ENCODE peak calls at places on chromosomes 1 and 21, in five cellular contexts. K, R, T, N and U are unnamed samples.

GRCh38 chr21:25107708-25108107 is 499.6 kb downstream of the MRPL39 start:
- DNase-seq in K (no peak), R (no peak), T (no peak), N (no peak), U (no peak)

GRCh38 chr1:156775799-156776198 is 8.5 kb downstream of the PRCC start:
- DNase-seq in K (no peak), R (no peak), T (no peak), N (no peak), U (no peak)

GRCh38 chr1:164683235-164683634 is 124.3 kb downstream of the PBX1 start:
- DNase-seq in K (no peak), R (no peak), T (no peak), N (no peak), U (no peak)

GRCh38 chr21:34086887-34087306 is 13.5 kb downstream of the MRPS6 start:
- DNase-seq in K (no peak), R (no peak), T (no peak), N (no peak), U (no peak)

GRCh38 chr1:159825564-159825963 is 1.1 kb upstream of the SLAMF8 start:
- DNase-seq in K (no peak), R (no peak), T (no peak), N (no peak), U (no peak)

GRCh38 chr1:14946567-14947285 is 206.8 kb upstream of the TMEM51 start:
- DNase-seq in K (no peak), R (no peak), T (no peak), N (no peak), U (no peak)

GRCh38 chr1:75614455-75615379 is 3.8 kb upstream of the SLC44A5 start:
- DNase-seq in K (peak; percentile 68), R (no peak), T (no peak), N (peak; percentile 51), U (peak; percentile 83)

GRCh38 chr1:108561731-108562326 is 1.9 kb downstream of the EEIG2 start:
- DNase-seq in K (peak; percentile 18), R (no peak), T (no peak), N (peak; percentile 73), U (no peak)

GRCh38 chr1:8661185-8662110 is 156.0 kb downstream of the RERE start:
- DNase-seq in K (no peak), R (peak; percentile 68), T (peak; percentile 66), N (no peak), U (no peak)

GRCh38 chr1:6870086-6870485 is 84.8 kb downstream of the CAMTA1 start:
- DNase-seq in K (no peak), R (no peak), T (no peak), N (no peak), U (no peak)

GRCh38 chr1:87524021-87524754 is 195.5 kb downstream of the LMO4 start:
- DNase-seq in K (no peak), R (no peak), T (no peak), N (no peak), U (no peak)

GRCh38 chr1:1137256-1138045 is 21.6 kb upstream of the C1orf159 start:
- DNase-seq in K (no peak), R (no peak), T (no peak), N (no peak), U (no peak)

GRCh38 chr1:16938351-16939321 is 16.9 kb downstream of the CROCC start:
- DNase-seq in K (no peak), R (no peak), T (no peak), N (no peak), U (no peak)

GRCh38 chr21:27275294-27275927 is 308.5 kb upstream of the ADAMTS5 start:
- DNase-seq in K (no peak), R (no peak), T (peak; percentile 73), N (no peak), U (no peak)

GRCh38 chr1:175521265-175522040 is 221.9 kb downstream of the TNR start:
- DNase-seq in K (no peak), R (no peak), T (no peak), N (no peak), U (no peak)

GRCh38 chr1:225896937-225897549 is 8.1 kb upstream of the LEFTY1 start:
- DNase-seq in K (no peak), R (no peak), T (no peak), N (no peak), U (no peak)

GRCh38 chr1:155136728-155137127 is 1.1 kb downstream of the SLC50A1 start:
- DNase-seq in K (no peak), R (no peak), T (no peak), N (no peak), U (no peak)

GRCh38 chr1:244049969-244050834 is 881 bp upstream of the ZBTB18 start:
- DNase-seq in K (no peak), R (no peak), T (no peak), N (no peak), U (no peak)

GRCh38 chr21:38083534-38083933 is 167.3 kb upstream of the KCNJ6 start:
- DNase-seq in K (no peak), R (no peak), T (no peak), N (no peak), U (no peak)

GRCh38 chr1:159008744-159009188 is 941 bp upstream of the IFI16 start:
- DNase-seq in K (no peak), R (no peak), T (no peak), N (no peak), U (no peak)

GRCh38 chr1:31769720-31770390 is 5.7 kb upstream of the ADGRB2 start:
- DNase-seq in K (no peak), R (no peak), T (no peak), N (no peak), U (no peak)

GRCh38 chr1:242774256-242774655 is 249.8 kb upstream of the PLD5 start:
- DNase-seq in K (no peak), R (no peak), T (no peak), N (no peak), U (no peak)

GRCh38 chr1:92376345-92376744 is 77.5 kb downstream of the RPAP2 start:
- DNase-seq in K (no peak), R (no peak), T (no peak), N (no peak), U (no peak)

GRCh38 chr1:221511797-221512196 is 230.1 kb downstream of the DUSP10 start:
- DNase-seq in K (no peak), R (no peak), T (no peak), N (no peak), U (no peak)

GRCh38 chr1:230977781-230978490 is 725 bp downstream of the TTC13 start:
- DNase-seq in K (peak; percentile 25), R (no peak), T (no peak), N (peak; percentile 62), U (no peak)

GRCh38 chr1:22709891-22710687 is 550 bp upstream of the EPHB2 start:
- DNase-seq in K (peak; percentile 67), R (no peak), T (peak; percentile 16), N (no peak), U (no peak)

GRCh38 chr1:20212099-20212684 is 25.9 kb upstream of the PLA2G2C start:
- DNase-seq in K (no peak), R (no peak), T (no peak), N (no peak), U (no peak)

GRCh38 chr1:212782422-212783154 is 9.0 kb downstream of the NSL1 start:
- DNase-seq in K (no peak), R (no peak), T (no peak), N (no peak), U (no peak)

GRCh38 chr1:155069551-155070391 is 6.2 kb downstream of the EFNA4 start:
- DNase-seq in K (no peak), R (no peak), T (no peak), N (no peak), U (no peak)

GRCh38 chr21:18521204-18521603 is 117.6 kb upstream of the TMPRSS15 start:
- DNase-seq in K (no peak), R (no peak), T (no peak), N (no peak), U (no peak)

GRCh38 chr21:18517905-18518566 is 114.5 kb upstream of the TMPRSS15 start:
- DNase-seq in K (no peak), R (no peak), T (no peak), N (no peak), U (no peak)

GRCh38 chr21:18524097-18524496 is 120.5 kb upstream of the TMPRSS15 start:
- DNase-seq in K (no peak), R (no peak), T (no peak), N (no peak), U (no peak)

DNA sequence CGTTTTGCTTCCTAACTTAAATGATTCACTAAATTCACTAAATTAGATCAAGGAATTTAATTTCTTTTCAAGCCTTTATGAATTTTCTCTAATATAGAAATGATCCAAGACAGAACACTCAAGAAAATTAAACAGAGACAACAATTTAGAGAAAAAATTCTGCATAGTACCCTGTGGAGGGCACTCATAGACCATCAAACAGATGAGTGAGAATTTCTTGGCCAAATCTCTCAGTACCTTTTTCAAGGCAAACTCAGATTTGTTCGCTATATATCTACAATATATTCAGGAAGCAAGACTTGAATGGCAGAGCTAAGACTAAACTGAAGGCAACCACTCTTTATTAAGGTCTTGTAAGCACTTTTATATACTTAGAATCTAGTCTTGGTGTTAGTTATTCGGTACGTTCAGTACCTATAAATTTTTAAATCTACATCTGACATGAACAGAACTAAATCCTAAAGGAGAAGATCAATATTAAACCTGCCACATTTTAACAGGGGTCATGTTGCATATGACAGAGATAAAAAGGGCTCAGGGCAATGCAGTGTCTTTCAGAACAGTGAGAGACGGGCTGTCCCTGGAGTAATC is 118.7 kb upstream of the TMPRSS15 start:
- DNase-seq in K (no peak), R (no peak), T (no peak), N (no peak), U (no peak)
- TF ChIP-seq CTCF in K (peak; percentile 58), R (no peak), T (no peak), N (no peak), U (peak; percentile 67)

DNA sequence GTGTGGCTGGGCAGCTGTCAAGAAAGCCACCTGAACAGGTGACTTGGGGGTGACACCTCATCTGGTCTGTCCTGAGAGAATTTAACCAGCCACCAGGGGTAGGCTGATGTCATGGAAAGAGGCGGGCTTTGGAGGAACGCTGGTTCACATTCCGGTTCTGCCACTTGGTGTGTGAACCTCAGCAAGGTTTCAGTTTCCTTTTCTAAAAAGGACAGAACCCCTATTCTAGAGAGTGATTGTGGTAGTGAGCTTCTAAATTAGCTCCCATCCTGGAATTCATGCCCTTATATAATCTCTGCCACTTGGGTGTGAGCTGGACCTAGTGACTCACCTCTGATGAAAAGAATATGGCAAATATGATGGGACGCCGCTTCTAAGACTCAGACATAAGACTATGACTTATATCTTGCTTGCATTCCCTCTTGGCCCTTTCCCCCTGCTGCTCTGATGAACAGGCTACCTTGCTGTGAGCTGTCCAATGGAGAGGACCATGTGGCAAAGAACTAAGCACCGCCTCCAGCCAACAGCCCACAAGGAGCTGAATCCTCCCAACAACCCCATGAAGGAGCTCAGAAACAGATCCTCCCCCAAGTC is 332.1 kb downstream of the RRAGC start:
- DNase-seq in K (no peak), R (no peak), T (no peak), N (no peak), U (no peak)
- TF ChIP-seq CTCF in K (no peak), R (no peak), T (no peak), N (no peak), U (no peak)

GRCh38 chr1:43974443-43975248 is at the start of gene ATP6V0B:
- DNase-seq in K (peak; percentile 94), R (peak; percentile 94), T (peak; percentile 54), N (peak; percentile 99), U (peak; percentile 96)
- TF ChIP-seq CTCF in K (peak; percentile 45), R (no peak), T (peak; percentile 22), N (no peak), U (no peak)

DNA sequence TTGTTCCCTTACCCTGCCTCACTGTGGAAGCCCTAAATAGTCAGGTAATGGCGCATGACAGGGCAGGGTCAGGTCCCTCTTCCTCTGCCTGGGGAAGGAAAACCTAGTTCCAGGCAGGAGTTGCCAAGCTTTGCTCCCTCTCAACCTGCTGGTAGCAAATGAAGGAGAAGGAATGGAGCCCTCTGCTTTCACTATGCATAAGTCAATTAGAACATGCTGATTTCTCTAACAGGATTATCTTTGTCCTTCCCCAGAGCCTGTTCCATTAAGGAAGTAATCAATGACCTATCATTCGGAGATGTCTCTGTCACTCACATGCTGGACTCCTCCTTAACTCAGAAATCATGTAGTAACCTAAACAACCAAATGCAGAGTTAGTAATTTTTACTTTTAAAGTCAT is 161.8 kb upstream of the NFIA start:
- DNase-seq in K (no peak), R (no peak), T (no peak), N (no peak), U (no peak)
- TF ChIP-seq CTCF in K (no peak), R (no peak), T (no peak), N (no peak), U (no peak)